ENCODE peak calls at places on chromosomes 7 and 10, in five cellular contexts. C is DND-41; D is activated CD8-positive, alpha-beta memory T cell treated with anti-CD3 and anti-CD28 coated beads, Interleukin-2, amount 50 U/mL, for 48 hours; K is GM23338; V is psoas muscle. R is an unnamed sample.

GRCh38 chr10:69640196-69640980 is 10.3 kb downstream of the FAM241B start:
- DNase-seq in V (no peak), K (no peak), C (no peak), D (no peak), R (peak; percentile 55)

GRCh38 chr10:75497997-75498797 is 66.8 kb downstream of the LRMDA start:
- DNase-seq in K (no peak), D (no peak), V (peak; percentile 37), C (no peak), R (no peak)

GRCh38 chr7:130893441-130893894 is 159.5 kb upstream of the KLF14 start:
- DNase-seq in C (no peak), K (no peak), V (no peak), D (peak; percentile 50), R (no peak)

GRCh38 chr10:72979709-72980108 is 25.1 kb upstream of the PLA2G12B start:
- DNase-seq in V (no peak), C (no peak), D (no peak), K (no peak), R (no peak)

GRCh38 chr10:110919971-110920881 is 822 bp downstream of the SHOC2 start:
- DNase-seq in C (peak; percentile 32), K (peak; percentile 65), D (peak; percentile 69), V (no peak), R (no peak)

GRCh38 chr10:17644485-17644964 is 574 bp downstream of the STAM start:
- DNase-seq in C (peak; percentile 37), D (no peak), V (no peak), K (peak; percentile 23), R (no peak)

GRCh38 chr7:99459087-99459486 is 6.9 kb downstream of the ATP5MF start:
- DNase-seq in D (peak; percentile 69), C (peak; percentile 52), V (no peak), K (peak; percentile 82), R (no peak)

GRCh38 chr7:78716876-78717275 is 736.6 kb downstream of the MAGI2 start:
- DNase-seq in V (no peak), C (no peak), K (peak; percentile 52), D (no peak), R (no peak)

GRCh38 chr10:79586933-79587332 is 23.8 kb upstream of the SFTPA1 start:
- DNase-seq in C (no peak), V (no peak), K (no peak), D (no peak), R (no peak)